ENCODE peak calls at places on chromosomes 2 and 18, in ten cellular contexts. B is fibroblast of the aortic adventitia, F is Panc1, M is astrocyte, E is upper lobe of right lung, Z is kidney, K is heart right ventricle, A is uterus, U is PC-3, X is fibroblast of lung. N is an unnamed sample.

GRCh38 chr2:17878222-17879136 is at the start of gene KCNS3:
- DNase-seq in B (no peak), F (no peak), M (no peak), E (peak; percentile 82), Z (peak; percentile 74), K (peak; percentile 57), A (peak; percentile 25), U (peak; percentile 52), X (no peak), N (peak; percentile 23)

GRCh38 chr2:27078267-27079194 is at the start of gene EMILIN1:
- DNase-seq in B (peak; percentile 97), F (no peak), M (peak; percentile 90), E (peak; percentile 78), Z (peak; percentile 97), K (peak; percentile 86), A (peak; percentile 93), U (no peak), X (peak; percentile 98), N (peak; percentile 92)

GRCh38 chr2:124666976-124667375 is 641.9 kb downstream of the CNTNAP5 start:
- DNase-seq in B (no peak), F (no peak), M (no peak), E (no peak), Z (no peak), K (no peak), A (no peak), U (no peak), X (no peak), N (no peak)

GRCh38 chr18:52002600-52002999 is 337.4 kb upstream of the DCC start:
- DNase-seq in B (no peak), F (no peak), M (no peak), E (no peak), Z (no peak), K (no peak), A (no peak), U (no peak), X (no peak), N (no peak)

GRCh38 chr2:86298411-86299390 is 38.7 kb downstream of the REEP1 start:
- DNase-seq in B (peak; percentile 40), F (no peak), M (no peak), E (peak; percentile 40), Z (no peak), K (no peak), A (no peak), U (peak; percentile 16), X (no peak), N (peak; percentile 38)

GRCh38 chr18:41569867-41570266 is 385.2 kb upstream of the PIK3C3 start:
- DNase-seq in B (no peak), F (no peak), M (no peak), E (no peak), Z (no peak), K (no peak), A (no peak), U (peak; percentile 30), X (no peak), N (no peak)

GRCh38 chr2:21413082-21413481 is 289.3 kb downstream of the TDRD15 start:
- DNase-seq in B (no peak), F (no peak), M (no peak), E (no peak), Z (no peak), K (no peak), A (no peak), U (no peak), X (no peak), N (no peak)

GRCh38 chr18:77127769-77128671 is 4.6 kb downstream of the MBP start:
- DNase-seq in B (peak; percentile 97), F (peak; percentile 96), M (peak; percentile 96), E (no peak), Z (no peak), K (no peak), A (no peak), U (peak; percentile 98), X (peak; percentile 92), N (peak; percentile 96)

GRCh38 chr2:114123925-114124324 is 234.0 kb downstream of the ACTR3 start:
- DNase-seq in B (no peak), F (no peak), M (no peak), E (no peak), Z (no peak), K (no peak), A (no peak), U (no peak), X (no peak), N (no peak)

GRCh38 chr2:37323770-37324535 is 680 bp downstream of the PRKD3 start:
- DNase-seq in B (peak; percentile 50), F (no peak), M (peak; percentile 17), E (peak; percentile 76), Z (peak; percentile 79), K (peak; percentile 40), A (peak; percentile 40), U (peak; percentile 55), X (peak; percentile 39), N (peak; percentile 54)

GRCh38 chr2:37324786-37325624 is at the start of gene PRKD3:
- DNase-seq in B (peak; percentile 46), F (no peak), M (peak; percentile 38), E (no peak), Z (no peak), K (peak; percentile 53), A (peak; percentile 58), U (peak; percentile 69), X (peak; percentile 43), N (peak; percentile 47)

GRCh38 chr2:37325625-37326071 is 1.0 kb upstream of the PRKD3 start:
- DNase-seq in B (no peak), F (no peak), M (no peak), E (peak; percentile 60), Z (no peak), K (no peak), A (no peak), U (no peak), X (no peak), N (no peak)

GRCh38 chr2:37323176-37323575 is 1.5 kb downstream of the PRKD3 start:
- DNase-seq in B (peak; percentile 32), F (no peak), M (no peak), E (no peak), Z (no peak), K (no peak), A (no peak), U (no peak), X (peak; percentile 23), N (no peak)

GRCh38 chr2:37324536-37324785 is 172 bp downstream of the PRKD3 start:
- DNase-seq in B (peak; percentile 72), F (no peak), M (peak; percentile 43), E (peak; percentile 92), Z (peak; percentile 96), K (peak; percentile 85), A (peak; percentile 86), U (no peak), X (peak; percentile 78), N (peak; percentile 69)
- H3K4me3 ChIP-seq in B (peak overlapping the region; percentile 88), F (peak overlapping the region; percentile 95), M (peak overlapping the region; percentile 94), E (peak overlapping the region; percentile 74), Z (no peak overlapping the region), K (peak overlapping the region; percentile 73), A (peak overlapping the region; percentile 78), U (peak overlapping the region; percentile 93), X (peak overlapping the region; percentile 58), N (peak overlapping the region; percentile 82)

DNA sequence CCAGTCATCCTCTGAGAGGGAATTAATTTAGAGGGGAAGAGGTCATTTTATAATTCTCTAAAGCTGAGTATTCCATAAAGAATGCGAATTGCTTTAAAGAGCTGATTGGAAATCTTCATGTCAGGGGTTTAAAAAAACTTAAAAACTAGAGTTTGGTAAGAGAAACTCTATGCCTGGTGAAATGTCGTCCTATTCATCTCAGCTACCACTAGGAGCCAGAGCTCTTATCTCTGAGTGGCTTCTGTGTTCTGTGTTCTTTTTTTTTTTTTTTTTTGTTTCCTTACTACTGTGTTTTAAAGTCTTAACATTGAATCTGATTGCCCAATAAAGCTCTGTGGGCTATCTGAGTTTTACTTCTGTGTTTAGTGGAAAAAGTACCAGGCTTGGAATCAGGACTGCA is 494.9 kb downstream of the RIT2 start:
- DNase-seq in B (peak; percentile 18), F (no peak), M (no peak), E (no peak), Z (no peak), K (no peak), A (no peak), U (no peak), X (no peak), N (peak; percentile 22)
- TF ChIP-seq CTCF in B (no peak), F (no peak), M (no peak), E (no peak), Z (no peak), K (no peak), A (no peak), U (no peak), X (no peak), N (no peak)

GRCh38 chr2:237572021-237572741 is 5.8 kb downstream of the PRLH start:
- DNase-seq in B (peak; percentile 83), F (peak; percentile 64), M (peak; percentile 71), E (peak; percentile 94), Z (peak; percentile 96), K (peak; percentile 93), A (peak; percentile 92), U (peak; percentile 87), X (peak; percentile 93), N (peak; percentile 95)
- H3K4me3 ChIP-seq in B (no peak overlapping the region), F (peak overlapping the region; percentile 41), M (no peak overlapping the region), E (no peak overlapping the region), Z (no peak overlapping the region), K (no peak overlapping the region), A (no peak overlapping the region), U (peak overlapping the region; percentile 32), X (no peak overlapping the region), N (no peak overlapping the region)

GRCh38 chr2:164992818-164993217 is 37.5 kb upstream of the SLC38A11 start:
- DNase-seq in B (peak; percentile 89), F (peak; percentile 12), M (peak; percentile 82), E (no peak), Z (no peak), K (no peak), A (no peak), U (peak; percentile 90), X (peak; percentile 80), N (peak; percentile 94)
- TF ChIP-seq CTCF in B (peak; percentile 39), F (peak; percentile 35), M (peak; percentile 47), E (peak; percentile 50), Z (peak; percentile 71), K (peak; percentile 65), A (peak; percentile 45), U (peak; percentile 67), X (peak; percentile 38), N (peak; percentile 21)

N was measured in cardiac fibroblast.